ENCODE peak calls at places on chromosome 9, in six cellular contexts. One of them, this sample, is unnamed.

GRCh38 chr9:91032056-91032455 is 230.4 kb downstream of the SYK start:
- DNase-seq in fibroblast of lung: no peak
- DNase-seq in suprapubic skin: peak; percentile 31
- DNase-seq in CD8-positive, alpha-beta T cell: no peak
- DNase-seq in thyroid gland: no peak
- DNase-seq in heart left ventricle: no peak
- DNase-seq in this sample: no peak

GRCh38 chr9:75086443-75087278 is 1.3 kb downstream of the NMRK1 start:
- DNase-seq in fibroblast of lung: peak; percentile 39
- DNase-seq in suprapubic skin: no peak
- DNase-seq in CD8-positive, alpha-beta T cell: no peak
- DNase-seq in thyroid gland: peak; percentile 24
- DNase-seq in heart left ventricle: no peak
- DNase-seq in this sample: no peak

GRCh38 chr9:95516736-95517558 is at the start of gene PTCH1:
- DNase-seq in fibroblast of lung: peak; percentile 68
- DNase-seq in suprapubic skin: peak; percentile 67
- DNase-seq in CD8-positive, alpha-beta T cell: peak; percentile 23
- DNase-seq in thyroid gland: peak; percentile 48
- DNase-seq in heart left ventricle: no peak
- DNase-seq in this sample: peak; percentile 52

GRCh38 chr9:124346347-124347163 is 68.7 kb downstream of the PSMB7 start:
- DNase-seq in fibroblast of lung: no peak
- DNase-seq in suprapubic skin: no peak
- DNase-seq in CD8-positive, alpha-beta T cell: no peak
- DNase-seq in thyroid gland: no peak
- DNase-seq in heart left ventricle: peak; percentile 57
- DNase-seq in this sample: no peak

GRCh38 chr9:130846487-130847305 is 11.6 kb downstream of the ABL1 start:
- DNase-seq in fibroblast of lung: peak; percentile 68
- DNase-seq in suprapubic skin: peak; percentile 63
- DNase-seq in CD8-positive, alpha-beta T cell: no peak
- DNase-seq in thyroid gland: peak; percentile 76
- DNase-seq in heart left ventricle: peak; percentile 59
- DNase-seq in this sample: no peak

GRCh38 chr9:109010676-109011655 is 2.3 kb downstream of the CTNNAL1 start:
- DNase-seq in fibroblast of lung: peak; percentile 94
- DNase-seq in suprapubic skin: no peak
- DNase-seq in CD8-positive, alpha-beta T cell: peak; percentile 9
- DNase-seq in thyroid gland: peak; percentile 17
- DNase-seq in heart left ventricle: no peak
- DNase-seq in this sample: no peak

GRCh38 chr9:16275795-16276624 is 594.5 kb downstream of the BNC2 start:
- DNase-seq in fibroblast of lung: no peak
- DNase-seq in suprapubic skin: no peak
- DNase-seq in CD8-positive, alpha-beta T cell: no peak
- DNase-seq in thyroid gland: peak; percentile 99
- DNase-seq in heart left ventricle: no peak
- DNase-seq in this sample: no peak

GRCh38 chr9:6938873-6939272 is 181.1 kb downstream of the KDM4C start:
- DNase-seq in fibroblast of lung: no peak
- DNase-seq in suprapubic skin: no peak
- DNase-seq in CD8-positive, alpha-beta T cell: no peak
- DNase-seq in thyroid gland: no peak
- DNase-seq in heart left ventricle: no peak
- DNase-seq in this sample: no peak

GRCh38 chr9:7394007-7394774 is 405.4 kb downstream of the DMAC1 start:
- DNase-seq in fibroblast of lung: no peak
- DNase-seq in suprapubic skin: no peak
- DNase-seq in CD8-positive, alpha-beta T cell: no peak
- DNase-seq in thyroid gland: no peak
- DNase-seq in heart left ventricle: no peak
- DNase-seq in this sample: no peak

GRCh38 chr9:14156046-14156445 is 157.9 kb downstream of the NFIB start:
- DNase-seq in fibroblast of lung: no peak
- DNase-seq in suprapubic skin: no peak
- DNase-seq in CD8-positive, alpha-beta T cell: no peak
- DNase-seq in thyroid gland: no peak
- DNase-seq in heart left ventricle: no peak
- DNase-seq in this sample: no peak

GRCh38 chr9:136825295-136826187 is 16.7 kb upstream of the AJM1 start:
- DNase-seq in fibroblast of lung: no peak
- DNase-seq in suprapubic skin: no peak
- DNase-seq in CD8-positive, alpha-beta T cell: no peak
- DNase-seq in thyroid gland: no peak
- DNase-seq in heart left ventricle: peak; percentile 42
- DNase-seq in this sample: no peak

GRCh38 chr9:128928624-128929023 is 7.8 kb downstream of the PHYHD1 start:
- DNase-seq in fibroblast of lung: no peak
- DNase-seq in suprapubic skin: no peak
- DNase-seq in CD8-positive, alpha-beta T cell: no peak
- DNase-seq in thyroid gland: no peak
- DNase-seq in heart left ventricle: no peak
- DNase-seq in this sample: no peak

GRCh38 chr9:77810637-77811119 is 162.6 kb upstream of the GNA14 start:
- DNase-seq in fibroblast of lung: no peak
- DNase-seq in suprapubic skin: no peak
- DNase-seq in CD8-positive, alpha-beta T cell: no peak
- DNase-seq in thyroid gland: no peak
- DNase-seq in heart left ventricle: no peak
- DNase-seq in this sample: no peak

GRCh38 chr9:10248890-10249289 is 363.9 kb downstream of the PTPRD start:
- DNase-seq in fibroblast of lung: no peak
- DNase-seq in suprapubic skin: no peak
- DNase-seq in CD8-positive, alpha-beta T cell: no peak
- DNase-seq in thyroid gland: no peak
- DNase-seq in heart left ventricle: no peak
- DNase-seq in this sample: no peak
- H3K4me3 ChIP-seq in fibroblast of lung: no peak overlapping the region
- H3K4me3 ChIP-seq in suprapubic skin: no peak overlapping the region
- H3K4me3 ChIP-seq in CD8-positive, alpha-beta T cell: no peak overlapping the region
- H3K4me3 ChIP-seq in thyroid gland: no peak overlapping the region
- H3K4me3 ChIP-seq in heart left ventricle: no peak overlapping the region
- H3K4me3 ChIP-seq in this sample: no peak overlapping the region

DNA sequence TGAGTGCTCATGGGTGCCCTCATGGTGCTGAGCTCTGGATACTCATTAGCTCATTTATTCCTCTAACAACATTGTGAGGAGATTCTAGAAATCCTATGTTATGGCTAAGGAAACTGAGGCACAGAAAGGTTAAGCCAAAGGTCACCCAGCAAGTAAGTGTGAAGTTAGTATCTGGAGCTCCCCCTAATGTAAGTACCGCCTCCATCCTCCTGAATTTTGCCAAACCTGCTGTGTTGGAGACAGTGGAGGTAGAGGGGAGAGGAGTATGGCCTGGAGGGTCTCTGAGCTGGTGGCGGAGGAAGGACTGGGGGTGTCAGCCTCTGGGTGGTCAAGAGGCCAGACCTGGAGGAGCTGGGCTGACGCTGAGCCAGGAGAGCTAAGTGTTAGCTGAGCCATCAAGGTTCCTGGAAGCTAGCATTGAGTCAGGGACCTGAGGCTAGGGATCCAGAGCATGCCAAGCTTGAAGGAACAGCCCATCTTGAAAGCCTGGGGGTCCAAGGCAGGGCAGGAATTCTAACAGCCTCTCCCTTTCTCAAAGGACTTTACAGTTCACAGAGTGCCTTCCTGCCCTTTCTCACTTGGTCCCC is 114.8 kb downstream of the RGS3 start:
- DNase-seq in fibroblast of lung: no peak
- DNase-seq in suprapubic skin: no peak
- DNase-seq in CD8-positive, alpha-beta T cell: no peak
- DNase-seq in thyroid gland: no peak
- DNase-seq in heart left ventricle: peak; percentile 54
- DNase-seq in this sample: no peak
- TF ChIP-seq CTCF in fibroblast of lung: no peak
- TF ChIP-seq CTCF in suprapubic skin: no peak
- TF ChIP-seq CTCF in CD8-positive, alpha-beta T cell: no peak
- TF ChIP-seq CTCF in thyroid gland: no peak
- TF ChIP-seq CTCF in heart left ventricle: no peak
- TF ChIP-seq CTCF in this sample: peak; percentile 25

GRCh38 chr9:138063785-138064184 is 186.2 kb downstream of the CACNA1B start:
- DNase-seq in fibroblast of lung: no peak
- DNase-seq in suprapubic skin: peak; percentile 34
- DNase-seq in CD8-positive, alpha-beta T cell: no peak
- DNase-seq in thyroid gland: no peak
- DNase-seq in heart left ventricle: peak; percentile 1
- DNase-seq in this sample: no peak
- H3K9me3 ChIP-seq in fibroblast of lung: no peaks in the 10 kb centered on the region
- H3K9me3 ChIP-seq in suprapubic skin: no peaks in the 10 kb centered on the region
- H3K9me3 ChIP-seq in CD8-positive, alpha-beta T cell: no peaks in the 10 kb centered on the region
- H3K9me3 ChIP-seq in thyroid gland: no peaks in the 10 kb centered on the region
- H3K9me3 ChIP-seq in heart left ventricle: no peaks in the 10 kb centered on the region
- H3K9me3 ChIP-seq in this sample: no peaks in the 10 kb centered on the region

DNA sequence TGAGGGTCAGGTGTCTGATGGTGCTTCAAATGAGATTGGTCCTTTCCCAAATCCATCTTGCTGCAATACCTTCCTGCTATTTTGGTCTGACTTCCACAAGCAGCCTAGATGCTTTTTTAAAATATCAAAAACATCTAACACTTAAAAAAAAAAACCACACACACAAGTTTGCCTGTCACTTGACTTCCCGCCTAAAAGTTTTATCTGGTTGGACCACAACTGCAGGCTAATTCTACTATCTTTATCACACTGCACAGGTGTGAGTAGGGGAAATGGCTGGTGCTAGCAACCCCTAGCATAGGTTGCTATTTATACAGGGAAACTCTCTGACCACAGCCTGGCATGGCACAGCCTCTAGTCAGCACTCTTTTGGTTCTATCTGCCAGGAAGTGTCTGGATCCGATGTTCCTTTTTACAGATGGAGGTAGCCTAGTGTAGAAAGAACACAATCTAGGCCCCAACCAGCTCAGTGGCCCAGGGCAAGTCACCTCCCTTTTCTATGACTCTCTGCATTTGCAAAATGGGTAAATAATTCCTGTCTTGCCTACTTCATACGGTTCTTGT is at the start of gene HEMGN:
- DNase-seq in fibroblast of lung: no peak
- DNase-seq in suprapubic skin: no peak
- DNase-seq in CD8-positive, alpha-beta T cell: no peak
- DNase-seq in thyroid gland: no peak
- DNase-seq in heart left ventricle: no peak
- DNase-seq in this sample: no peak
- H3K4me3 ChIP-seq in fibroblast of lung: no peak within 1 kb of the TSS
- H3K4me3 ChIP-seq in suprapubic skin: no peak within 1 kb of the TSS
- H3K4me3 ChIP-seq in CD8-positive, alpha-beta T cell: no peak within 1 kb of the TSS
- H3K4me3 ChIP-seq in thyroid gland: no peak within 1 kb of the TSS
- H3K4me3 ChIP-seq in heart left ventricle: no peak within 1 kb of the TSS
- H3K4me3 ChIP-seq in this sample: no peak within 1 kb of the TSS